ENCODE peak calls at places on chromosomes 3 and 15, in nine cellular contexts. D is esophagus squamous epithelium, E is right cardiac atrium, W is A549, Q is left ventricle myocardium inferior, U is body of pancreas, O is Peyer's patch, C is AG04450, V is neuronal stem cell. T is an unnamed sample.

GRCh38 chr15:33283603-33284002 is 27.2 kb upstream of the RYR3 start:
- DNase-seq in D (no peak), E (no peak), W (no peak), Q (no peak), U (no peak), O (no peak), C (no peak), V (no peak), T (no peak)

GRCh38 chr3:108822167-108822897 is at the start of gene TRAT1:
- DNase-seq in D (no peak), E (no peak), W (no peak), Q (no peak), U (no peak), O (no peak), C (no peak), V (no peak), T (peak; percentile 65)

GRCh38 chr3:150090006-150090405 is 119.3 kb upstream of the PFN2 start:
- DNase-seq in D (no peak), E (no peak), W (no peak), Q (no peak), U (no peak), O (no peak), C (no peak), V (no peak), T (no peak)

GRCh38 chr15:42427429-42428223 is 63.3 kb downstream of the ZNF106 start:
- DNase-seq in D (no peak), E (no peak), W (no peak), Q (no peak), U (no peak), O (no peak), C (peak; percentile 67), V (no peak), T (no peak)

GRCh38 chr3:48891606-48892005 is 7.1 kb downstream of the SLC25A20 start:
- DNase-seq in D (no peak), E (no peak), W (no peak), Q (no peak), U (no peak), O (no peak), C (no peak), V (no peak), T (no peak)

GRCh38 chr15:68503791-68504720 is 72.1 kb upstream of the ITGA11 start:
- DNase-seq in D (no peak), E (no peak), W (no peak), Q (no peak), U (no peak), O (no peak), C (no peak), V (no peak), T (no peak)

GRCh38 chr3:61569856-61570255 is 8.5 kb downstream of the PTPRG start:
- DNase-seq in D (no peak), E (no peak), W (no peak), Q (no peak), U (no peak), O (no peak), C (no peak), V (no peak), T (no peak)

GRCh38 chr15:80317389-80318169 is 65.6 kb upstream of the CTXND1 start:
- DNase-seq in D (no peak), E (peak; percentile 72), W (peak; percentile 42), Q (peak; percentile 31), U (no peak), O (no peak), C (peak; percentile 79), V (no peak), T (no peak)

GRCh38 chr15:101242160-101242998 is 9.5 kb downstream of the CHSY1 start:
- DNase-seq in D (no peak), E (no peak), W (no peak), Q (no peak), U (no peak), O (peak; percentile 64), C (no peak), V (no peak), T (peak; percentile 60)

GRCh38 chr15:33649217-33649933 is 318.9 kb upstream of the CHRM5 start:
- DNase-seq in D (no peak), E (no peak), W (no peak), Q (no peak), U (no peak), O (no peak), C (no peak), V (no peak), T (no peak)

GRCh38 chr15:25177955-25178801 is 223.4 kb downstream of the SNRPN start:
- DNase-seq in D (no peak), E (peak; percentile 2), W (no peak), Q (peak; percentile 7), U (no peak), O (peak; percentile 3), C (no peak), V (no peak), T (no peak)
- H3K9me3 ChIP-seq in D (no peaks in the 10 kb centered on the region), E (no peaks in the 10 kb centered on the region), W (no peaks in the 10 kb centered on the region), Q (peaks cover 77% of the 10 kb centered on the region), U (no peaks in the 10 kb centered on the region), O (no peaks in the 10 kb centered on the region), C (peaks cover 88% of the 10 kb centered on the region), V (peaks cover 52% of the 10 kb centered on the region), T (peaks cover 85% of the 10 kb centered on the region)

GRCh38 chr3:124800511-124801374 is 70.5 kb downstream of the UMPS start:
- DNase-seq in D (no peak), E (peak; percentile 69), W (no peak), Q (peak; percentile 72), U (peak; percentile 31), O (no peak), C (no peak), V (no peak), T (no peak)
- H3K27ac ChIP-seq in D (no peak overlapping the region), E (peak overlapping the region; percentile 54), W (peak overlapping the region; percentile 43), Q (peak overlapping the region; percentile 88), U (peak overlapping the region; percentile 50), O (peak overlapping the region; percentile 25), C (no peak overlapping the region), V (no peak overlapping the region), T (no peak overlapping the region)

DNA sequence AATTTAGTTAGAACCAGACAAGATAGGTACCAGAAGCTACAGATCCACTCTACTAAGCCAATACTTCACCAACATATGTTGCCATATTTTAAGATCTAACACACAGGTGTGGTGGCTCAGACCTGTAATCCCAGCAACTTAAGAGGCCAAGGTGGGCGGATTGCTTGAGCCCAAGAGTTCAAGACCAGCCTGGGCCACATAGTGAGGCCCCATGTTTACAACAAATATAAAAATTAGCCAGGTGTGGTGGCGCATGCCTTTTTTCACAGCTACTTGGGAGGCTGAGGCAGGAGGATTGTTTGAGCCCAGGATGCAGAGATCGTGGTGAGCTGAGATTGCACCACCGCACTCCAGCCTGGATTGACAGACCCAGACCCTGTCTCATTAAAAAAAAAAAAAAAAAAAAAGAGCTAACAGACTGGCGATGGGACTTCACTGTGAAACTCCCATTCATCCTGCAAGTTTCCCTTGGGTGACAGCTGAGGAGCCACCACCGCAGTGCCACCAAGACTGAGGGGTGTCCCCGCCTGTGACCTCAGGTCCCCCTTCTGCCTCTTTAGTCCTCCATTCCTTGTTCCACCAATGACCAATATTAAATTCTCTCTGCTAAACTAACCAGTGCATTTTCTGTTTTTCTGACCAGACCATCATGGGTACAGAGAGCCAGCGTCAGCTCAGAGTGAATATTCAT is 163.3 kb downstream of the OR4M2 start:
- DNase-seq in D (no peak), E (no peak), W (no peak), Q (no peak), U (no peak), O (no peak), C (no peak), V (no peak), T (no peak)
- H3K9me3 ChIP-seq in D (no peaks in the 10 kb centered on the region), E (peaks cover 2% of the 10 kb centered on the region), W (peaks cover 27% of the 10 kb centered on the region), Q (peaks cover 10% of the 10 kb centered on the region), U (no peaks in the 10 kb centered on the region), O (no peaks in the 10 kb centered on the region), C (peaks cover 70% of the 10 kb centered on the region), V (peaks cover 11% of the 10 kb centered on the region), T (no peaks in the 10 kb centered on the region)

GRCh38 chr3:121834734-121835709 is at the start of the genes EAF2 and IQCB1:
- DNase-seq in D (peak; percentile 83), E (peak; percentile 95), W (peak; percentile 97), Q (peak; percentile 93), U (peak; percentile 97), O (peak; percentile 96), C (peak; percentile 86), V (peak; percentile 93), T (peak; percentile 91)
- H3K27ac ChIP-seq in D (peak within 1 kb of the TSS; percentile 89), E (peak within 1 kb of the TSS; percentile 49), W (peak within 1 kb of the TSS; percentile 82), Q (peak within 1 kb of the TSS; percentile 79), U (peak within 1 kb of the TSS; percentile 74), O (peak within 1 kb of the TSS; percentile 77), C (peak within 1 kb of the TSS; percentile 69), V (no peak within 1 kb of the TSS), T (peak within 1 kb of the TSS; percentile 87)

DNA sequence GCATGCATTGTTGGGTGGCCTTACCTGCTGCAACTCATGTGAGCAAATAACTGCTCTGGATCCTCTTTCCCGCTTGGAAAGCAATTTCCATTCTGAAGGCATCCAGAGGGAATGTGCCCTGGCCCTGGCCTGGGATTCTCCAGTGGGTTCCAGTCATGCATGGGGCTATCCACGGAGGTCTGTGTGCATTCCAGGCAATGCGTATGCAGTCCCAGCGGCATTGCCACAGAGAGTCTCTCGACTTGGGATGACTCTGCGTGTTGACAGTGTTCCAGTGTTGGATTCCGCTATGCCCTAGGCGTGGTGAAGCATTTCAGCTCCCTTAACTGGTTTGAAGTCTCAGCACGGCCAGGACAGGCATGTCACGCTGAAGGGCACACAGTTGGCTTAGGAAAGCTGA is 113.9 kb downstream of the SNRPN start:
- DNase-seq in D (no peak), E (no peak), W (no peak), Q (no peak), U (no peak), O (no peak), C (no peak), V (no peak), T (no peak)
- H3K9me3 ChIP-seq in D (peaks cover 33% of the 10 kb centered on the region), E (peaks cover 93% of the 10 kb centered on the region), W (peaks cover 84% of the 10 kb centered on the region), Q (peaks cover 100% of the 10 kb centered on the region), U (peaks cover 21% of the 10 kb centered on the region), O (no peaks in the 10 kb centered on the region), C (peaks cover 97% of the 10 kb centered on the region), V (peaks cover 99% of the 10 kb centered on the region), T (peaks cover 100% of the 10 kb centered on the region)

T was measured in CD4-positive, CD25-positive, alpha-beta regulatory T cell.